ENCODE peak calls at places on chromosomes 4 and X, in eight cellular contexts. X, K, T, B, E, Q, P and C are unnamed samples.

GRCh38 chrX:40845331-40845911 is 110.1 kb upstream of the MED14 start:
- DNase-seq in X (no peak), K (no peak), T (no peak), B (peak; percentile 89), E (peak; percentile 87), Q (peak; percentile 56), P (no peak), C (no peak)

GRCh38 chrX:72142094-72142843 is 10.6 kb upstream of the RTL5 start:
- DNase-seq in X (no peak), K (no peak), T (peak; percentile 89), B (no peak), E (no peak), Q (no peak), P (peak; percentile 96), C (no peak)

GRCh38 chrX:120839506-120839905 is 36.2 kb downstream of the CT47B1 start:
- DNase-seq in X (peak; percentile 84), K (no peak), T (no peak), B (peak; percentile 37), E (peak; percentile 26), Q (no peak), P (no peak), C (no peak)

GRCh38 chrX:11212741-11213140 is 80.5 kb upstream of the AMELX start:
- DNase-seq in X (no peak), K (no peak), T (no peak), B (no peak), E (no peak), Q (peak; percentile 63), P (no peak), C (no peak)

GRCh38 chr4:99209671-99210070 is 9.4 kb downstream of the ADH6 start:
- DNase-seq in X (no peak), K (no peak), T (no peak), B (peak; percentile 7), E (peak; percentile 42), Q (no peak), P (no peak), C (no peak)

GRCh38 chr4:157185363-157185762 is 35.2 kb upstream of the GRIA2 start:
- DNase-seq in X (no peak), K (no peak), T (no peak), B (no peak), E (no peak), Q (no peak), P (no peak), C (no peak)

GRCh38 chr4:72390409-72390808 is 178.6 kb downstream of the ADAMTS3 start:
- DNase-seq in X (no peak), K (no peak), T (no peak), B (peak; percentile 42), E (peak; percentile 8), Q (no peak), P (no peak), C (no peak)

GRCh38 chr4:125505637-125506036 is 190.9 kb downstream of the FAT4 start:
- DNase-seq in X (no peak), K (no peak), T (no peak), B (no peak), E (no peak), Q (no peak), P (no peak), C (no peak)

GRCh38 chrX:147917700-147918694 is 6.3 kb downstream of the FMR1 start:
- DNase-seq in X (no peak), K (peak; percentile 26), T (no peak), B (no peak), E (peak; percentile 6), Q (no peak), P (no peak), C (no peak)

GRCh38 chrX:9312922-9313867 is 151.7 kb upstream of the TBL1X start:
- DNase-seq in X (peak; percentile 7), K (peak; percentile 76), T (no peak), B (peak; percentile 6), E (no peak), Q (peak; percentile 77), P (peak; percentile 4), C (no peak)

GRCh38 chr4:6829077-6829476 is 46.5 kb downstream of the KIAA0232 start:
- DNase-seq in X (no peak), K (no peak), T (no peak), B (no peak), E (no peak), Q (no peak), P (no peak), C (no peak)

GRCh38 chr4:84708406-84709135 is 125.6 kb downstream of the CDS1 start:
- DNase-seq in X (no peak), K (no peak), T (no peak), B (peak; percentile 15), E (no peak), Q (no peak), P (no peak), C (no peak)

GRCh38 chr4:135777386-135777785 is 1575.8 kb upstream of the PABPC4L start:
- DNase-seq in X (no peak), K (no peak), T (no peak), B (no peak), E (no peak), Q (no peak), P (no peak), C (no peak)

GRCh38 chr4:87321888-87322287 is 794 bp downstream of the HSD17B13 start:
- DNase-seq in X (no peak), K (no peak), T (no peak), B (peak; percentile 11), E (no peak), Q (no peak), P (no peak), C (no peak)

GRCh38 chr4:183163135-183163534 is 64.1 kb downstream of the WWC2 start:
- DNase-seq in X (no peak), K (no peak), T (no peak), B (no peak), E (no peak), Q (no peak), P (no peak), C (no peak)